ENCODE peak calls at places on chromosomes 16 and 17, in seven cellular contexts. H, D, V, L, G, T and A are unnamed samples.

GRCh38 chr16:80611171-80611929 is 70.6 kb downstream of the DYNLRB2 start:
- DNase-seq in H (no peak), D (no peak), V (no peak), L (no peak), G (no peak), T (no peak), A (no peak)

GRCh38 chr17:65121916-65122821 is 15.0 kb upstream of the RGS9 start:
- DNase-seq in H (no peak), D (no peak), V (no peak), L (no peak), G (no peak), T (peak), A (peak)

GRCh38 chr17:55817273-55817709 is 66.4 kb downstream of the PCTP start:
- DNase-seq in H (peak), D (no peak), V (no peak), L (no peak), G (no peak), T (no peak), A (peak)

GRCh38 chr16:2195316-2196161 is 866 bp downstream of the CASKIN1 start:
- DNase-seq in H (no peak), D (no peak), V (no peak), L (no peak), G (no peak), T (no peak), A (no peak)

GRCh38 chr16:77868478-77868877 is 80.1 kb downstream of the VAT1L start:
- DNase-seq in H (no peak), D (no peak), V (no peak), L (no peak), G (no peak), T (no peak), A (no peak)

GRCh38 chr16:27080870-27081269 is 14.1 kb downstream of the C16orf82 start:
- DNase-seq in H (peak), D (no peak), V (no peak), L (no peak), G (peak), T (no peak), A (no peak)

GRCh38 chr17:5557485-5557884 is 26.8 kb downstream of the NLRP1 start:
- DNase-seq in H (peak), D (peak), V (no peak), L (no peak), G (no peak), T (no peak), A (no peak)

GRCh38 chr17:42744283-42744805 is 496 bp downstream of the EZH1 start:
- DNase-seq in H (peak), D (peak), V (peak), L (peak), G (peak), T (peak), A (no peak)

GRCh38 chr17:21165922-21166598 is 39.3 kb downstream of the DHRS7B start:
- DNase-seq in H (no peak), D (no peak), V (peak), L (no peak), G (no peak), T (no peak), A (no peak)